ENCODE peak calls at places on chromosomes 6 and 20, in five cellular contexts. Z is lung, M is endodermal cell, G is fibroblast of lung, D is heart left ventricle. R is an unnamed sample.

GRCh38 chr6:18148304-18149025 is 6.4 kb downstream of the TPMT start:
- DNase-seq in D (no peak), G (peak; percentile 88), M (no peak), Z (no peak), R (no peak)

GRCh38 chr6:20335872-20336271 is 65.8 kb upstream of the E2F3 start:
- DNase-seq in Z (no peak), D (no peak), M (no peak), G (no peak), R (no peak)

GRCh38 chr6:157269261-157269794 is 54.0 kb downstream of the TMEM242 start:
- DNase-seq in D (peak; percentile 87), M (peak; percentile 33), Z (peak; percentile 42), G (peak; percentile 39), R (no peak)

GRCh38 chr20:44208165-44208564 is 2.4 kb downstream of the OSER1 start:
- DNase-seq in D (no peak), M (no peak), G (no peak), Z (no peak), R (no peak)

GRCh38 chr20:32918296-32918695 is 59.6 kb downstream of the EFCAB8 start:
- DNase-seq in G (no peak), Z (no peak), M (peak; percentile 47), D (no peak), R (peak; percentile 79)

GRCh38 chr6:154615483-154616025 is 105.1 kb upstream of the CNKSR3 start:
- DNase-seq in G (peak; percentile 93), M (peak; percentile 59), Z (peak; percentile 58), D (peak; percentile 65), R (no peak)

GRCh38 chr20:62946918-62947317 is 5.6 kb upstream of the SLC17A9 start:
- DNase-seq in D (no peak), Z (no peak), M (no peak), G (no peak), R (peak; percentile 61)

GRCh38 chr6:165119231-165120020 is 190.0 kb downstream of the C6orf118 start:
- DNase-seq in G (no peak), D (no peak), M (no peak), Z (no peak), R (no peak)

GRCh38 chr6:92047152-92047551 is 1372.2 kb downstream of the EPHA7 start:
- DNase-seq in Z (no peak), G (no peak), M (no peak), D (no peak), R (no peak)

GRCh38 chr6:155188707-155189496 is 74.9 kb upstream of the CLDN20 start:
- DNase-seq in G (peak; percentile 99), D (no peak), Z (no peak), M (no peak), R (no peak)

GRCh38 chr6:139289233-139289632 is 2.6 kb downstream of the TXLNB start:
- DNase-seq in G (no peak), M (no peak), D (no peak), Z (no peak), R (no peak)

GRCh38 chr6:36268478-36269248 is 1.2 kb upstream of the PNPLA1 start:
- DNase-seq in D (no peak), Z (no peak), G (peak; percentile 26), M (no peak), R (no peak)

GRCh38 chr20:21615617-21616080 is 89.8 kb upstream of the PAX1 start:
- DNase-seq in G (peak; percentile 22), D (peak; percentile 25), Z (peak; percentile 58), M (peak; percentile 91), R (no peak)

GRCh38 chr6:39342692-39343460 is 20.4 kb upstream of the KCNK16 start:
- DNase-seq in Z (no peak), M (no peak), G (peak; percentile 4), D (no peak), R (no peak)

GRCh38 chr20:25209400-25209799 is 13.9 kb downstream of the ENTPD6 start:
- DNase-seq in D (no peak), M (no peak), G (no peak), Z (no peak), R (no peak)

GRCh38 chr6:90202156-90202555 is 94.5 kb downstream of the BACH2 start:
- DNase-seq in D (no peak), Z (no peak), G (no peak), M (no peak), R (no peak)

GRCh38 chr20:54295686-54296085 is 87.8 kb downstream of the PFDN4 start:
- DNase-seq in Z (no peak), D (no peak), M (no peak), G (no peak), R (no peak)

GRCh38 chr6:35747877-35748276 is 11.0 kb downstream of the ARMC12 start:
- DNase-seq in M (no peak), D (no peak), Z (no peak), G (no peak), R (no peak)

GRCh38 chr20:62360854-62361798 is 6.0 kb downstream of the LAMA5 start:
- DNase-seq in Z (no peak), M (peak; percentile 87), D (peak; percentile 33), G (no peak), R (peak; percentile 98)

GRCh38 chr20:16708590-16708989 is 21.2 kb upstream of the SNRPB2 start:
- DNase-seq in D (no peak), G (no peak), M (no peak), Z (no peak), R (no peak)

GRCh38 chr6:3419624-3420272 is 37.1 kb downstream of the SLC22A23 start:
- DNase-seq in D (no peak), Z (no peak), M (no peak), G (peak; percentile 37), R (no peak)

GRCh38 chr6:149857541-149857940 is 6.6 kb downstream of the LRP11 start:
- DNase-seq in D (no peak), G (no peak), Z (no peak), M (no peak), R (no peak)

GRCh38 chr6:149855741-149856140 is 8.4 kb downstream of the LRP11 start:
- DNase-seq in M (no peak), Z (no peak), D (no peak), G (no peak), R (no peak)

GRCh38 chr6:149854532-149854931 is 9.6 kb downstream of the LRP11 start:
- DNase-seq in D (no peak), M (no peak), Z (peak; percentile 74), G (no peak), R (no peak)

GRCh38 chr6:149855040-149855654 is 9.0 kb downstream of the LRP11 start:
- DNase-seq in M (no peak), D (no peak), G (peak; percentile 85), Z (no peak), R (peak; percentile 89)

GRCh38 chr6:149856256-149856994 is 7.7 kb downstream of the LRP11 start:
- DNase-seq in M (no peak), Z (no peak), G (no peak), D (no peak), R (no peak)
- H3K27ac ChIP-seq in M (no peak overlapping the region), Z (no peak overlapping the region), G (peak overlapping the region; percentile 86), D (no peak overlapping the region), R (peak overlapping the region; percentile 99)

GRCh38 chr6:13769034-13769654 is 45.2 kb downstream of the MCUR1 start:
- DNase-seq in G (no peak), M (no peak), Z (no peak), D (no peak), R (no peak)

GRCh38 chr6:13764996-13765395 is 49.4 kb downstream of the MCUR1 start:
- DNase-seq in D (no peak), M (no peak), Z (no peak), G (no peak), R (no peak)

GRCh38 chr6:13765570-13765969 is 48.8 kb downstream of the MCUR1 start:
- DNase-seq in M (no peak), D (no peak), Z (no peak), G (no peak), R (no peak)

GRCh38 chr6:13766201-13766634 is 48.1 kb downstream of the MCUR1 start:
- DNase-seq in D (no peak), Z (no peak), M (no peak), G (peak; percentile 63), R (no peak)

DNA sequence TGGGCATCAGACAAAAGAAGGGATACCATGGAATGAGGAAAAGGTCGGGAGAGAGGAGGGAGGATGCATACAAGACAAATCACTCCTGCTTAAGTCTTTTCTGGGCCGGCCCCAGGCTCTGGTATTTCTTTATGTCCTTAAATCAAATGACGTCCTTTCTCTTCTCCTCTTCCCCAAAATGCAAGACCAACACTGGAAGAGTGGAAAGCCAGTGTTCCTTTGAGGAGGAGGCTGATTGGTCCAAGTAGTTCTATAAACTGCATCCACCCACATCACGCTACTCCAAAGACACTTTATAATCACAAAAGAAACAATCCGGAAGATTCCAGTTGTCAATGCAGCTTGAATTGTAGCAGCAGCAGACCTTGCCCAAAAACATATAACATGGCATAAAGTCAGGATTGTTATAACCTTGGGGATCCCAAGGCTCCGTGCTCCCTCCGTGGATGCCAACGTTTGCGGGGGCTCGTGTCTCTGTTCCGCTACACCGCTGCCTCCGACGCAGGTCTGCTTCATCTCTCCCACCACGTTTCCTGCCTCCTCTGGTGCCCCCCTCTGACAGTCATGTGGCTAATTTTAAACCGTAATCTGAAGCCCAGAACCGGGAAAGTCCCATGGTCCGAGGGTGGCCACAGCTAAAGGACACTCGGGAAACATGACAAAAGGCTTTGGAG is 47.1 kb downstream of the MCUR1 start:
- DNase-seq in D (peak; percentile 63), M (peak; percentile 58), G (peak; percentile 46), Z (no peak), R (no peak)
- TF ChIP-seq CTCF in D (peak; percentile 45), M (no peak), G (no peak), Z (no peak), R (no peak)

GRCh38 chr20:41604002-41604401 is 14.2 kb downstream of the CHD6 start:
- DNase-seq in D (no peak), Z (no peak), G (no peak), M (no peak), R (no peak)
- H3K27ac ChIP-seq in D (no peak overlapping the region), Z (no peak overlapping the region), G (no peak overlapping the region), M (no peak overlapping the region), R (no peak overlapping the region)

GRCh38 chr20:23358923-23359572 is 2.9 kb upstream of the GZF1 start:
- DNase-seq in Z (no peak), G (no peak), M (no peak), D (no peak), R (no peak)

GRCh38 chr20:23363257-23363649 is 1.3 kb downstream of the GZF1 start:
- DNase-seq in D (peak; percentile 69), G (no peak), Z (no peak), M (no peak), R (no peak)

GRCh38 chr20:23361108-23361650 is 803 bp upstream of the GZF1 start:
- DNase-seq in D (no peak), G (peak; percentile 44), Z (no peak), M (no peak), R (no peak)

GRCh38 chr20:23362392-23363256 is 642 bp downstream of the GZF1 start:
- DNase-seq in M (peak; percentile 71), G (no peak), Z (peak; percentile 68), D (peak; percentile 40), R (no peak)

DNA sequence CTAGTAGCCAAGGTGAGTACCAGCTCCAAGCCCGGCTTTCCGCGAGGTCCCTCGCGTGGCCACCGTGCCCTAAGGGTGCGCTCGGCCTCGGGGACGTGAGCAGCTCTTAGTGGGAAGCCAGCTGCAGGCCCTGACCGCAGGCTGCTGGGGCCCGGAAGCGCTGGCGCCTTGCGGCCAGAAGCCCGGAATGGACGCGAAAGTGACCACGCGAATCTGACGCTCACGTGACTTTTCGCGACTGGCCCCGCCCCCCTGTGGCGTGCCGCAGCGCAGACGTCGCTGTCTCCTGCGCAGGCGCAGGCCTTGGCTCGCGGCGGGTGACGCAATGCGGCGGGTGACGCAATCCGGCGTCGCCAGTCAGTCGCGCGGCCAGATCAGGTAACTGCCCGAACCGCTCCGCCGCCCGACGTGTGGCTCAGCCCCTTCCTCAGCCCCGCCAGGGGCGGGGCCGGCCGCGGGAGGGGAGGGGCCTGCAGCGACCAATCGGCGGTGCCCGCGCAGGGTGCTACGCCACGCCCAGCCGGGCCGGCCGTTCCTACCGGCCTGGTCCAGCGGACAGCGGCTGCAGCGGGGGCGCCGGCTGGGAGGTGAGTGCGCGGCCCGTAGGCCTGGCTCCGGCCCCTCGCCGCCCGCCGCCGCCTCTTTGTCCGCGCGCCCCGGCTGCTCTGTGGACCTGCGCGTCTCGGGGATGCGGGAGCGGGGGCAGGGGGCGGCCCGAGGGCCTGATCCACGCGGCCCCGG is at the start of gene GZF1:
- DNase-seq in M (peak; percentile 99), G (peak; percentile 98), D (peak; percentile 99), Z (peak; percentile 98), R (peak; percentile 98)
- TF ChIP-seq CTCF in M (peak; percentile 12), G (no peak), D (peak; percentile 23), Z (no peak), R (no peak)

R was measured in RWPE2.